ENCODE peak calls at places on chromosomes 5 and 9, in five cellular contexts. One of them, this sample, is unnamed.

GRCh38 chr9:104091708-104092107 is 2.4 kb upstream of the SMC2 start:
- DNase-seq in GM12878: no peak
- DNase-seq in GM23338: peak
- DNase-seq in Panc1: no peak
- DNase-seq in A549: peak
- DNase-seq in this sample: no peak

GRCh38 chr5:80181618-80182211 is 74.1 kb downstream of the SERINC5 start:
- DNase-seq in Panc1: no peak
- DNase-seq in A549: peak
- DNase-seq in GM12878: no peak
- DNase-seq in GM23338: no peak
- DNase-seq in this sample: peak

GRCh38 chr9:26219961-26220360 is 541.7 kb upstream of the TUSC1 start:
- DNase-seq in GM23338: peak
- DNase-seq in A549: no peak
- DNase-seq in GM12878: no peak
- DNase-seq in Panc1: no peak
- DNase-seq in this sample: no peak

GRCh38 chr9:126704157-126704941 is 90.6 kb downstream of the LMX1B start:
- DNase-seq in Panc1: no peak
- DNase-seq in A549: peak
- DNase-seq in GM23338: no peak
- DNase-seq in GM12878: no peak
- DNase-seq in this sample: peak

GRCh38 chr5:93018461-93018860 is 562.6 kb downstream of the NR2F1-AS1 start:
- DNase-seq in GM12878: no peak
- DNase-seq in GM23338: no peak
- DNase-seq in A549: no peak
- DNase-seq in Panc1: no peak
- DNase-seq in this sample: no peak

GRCh38 chr9:131119600-131119999 is 5.8 kb upstream of the NUP214 start:
- DNase-seq in Panc1: no peak
- DNase-seq in GM12878: no peak
- DNase-seq in GM23338: no peak
- DNase-seq in A549: no peak
- DNase-seq in this sample: no peak

GRCh38 chr5:55966284-55966683 is 28.5 kb downstream of the IL6ST start:
- DNase-seq in A549: no peak
- DNase-seq in Panc1: no peak
- DNase-seq in GM23338: no peak
- DNase-seq in GM12878: no peak
- DNase-seq in this sample: no peak

GRCh38 chr5:54895816-54896341 is 89.5 kb downstream of the ESM1 start:
- DNase-seq in GM12878: no peak
- DNase-seq in A549: peak
- DNase-seq in Panc1: no peak
- DNase-seq in GM23338: peak
- DNase-seq in this sample: peak

GRCh38 chr5:108079754-108080153 is 302.1 kb downstream of the FBXL17 start:
- DNase-seq in GM12878: no peak
- DNase-seq in Panc1: no peak
- DNase-seq in GM23338: no peak
- DNase-seq in A549: no peak
- DNase-seq in this sample: no peak

GRCh38 chr5:160291467-160291866 is 20.9 kb downstream of the CCNJL start:
- DNase-seq in GM23338: no peak
- DNase-seq in A549: no peak
- DNase-seq in GM12878: no peak
- DNase-seq in Panc1: no peak
- DNase-seq in this sample: no peak

GRCh38 chr9:137590469-137591383 is at the start of gene ZMYND19:
- DNase-seq in A549: peak
- DNase-seq in GM12878: peak
- DNase-seq in GM23338: peak
- DNase-seq in Panc1: no peak
- DNase-seq in this sample: peak

GRCh38 chr5:168706655-168707069 is 127.5 kb upstream of the PANK3 start:
- DNase-seq in Panc1: peak
- DNase-seq in GM12878: no peak
- DNase-seq in A549: peak
- DNase-seq in GM23338: peak
- DNase-seq in this sample: peak

GRCh38 chr9:112325600-112325999 is 7.8 kb downstream of the PTBP3 start:
- DNase-seq in A549: no peak
- DNase-seq in Panc1: no peak
- DNase-seq in GM23338: no peak
- DNase-seq in GM12878: no peak
- DNase-seq in this sample: no peak

GRCh38 chr9:77846957-77847574 is 184.5 kb downstream of the GNAQ start:
- DNase-seq in A549: no peak
- DNase-seq in GM12878: no peak
- DNase-seq in Panc1: no peak
- DNase-seq in GM23338: no peak
- DNase-seq in this sample: no peak

GRCh38 chr5:152514827-152515397 is 109.8 kb upstream of the NMUR2 start:
- DNase-seq in GM23338: peak
- DNase-seq in GM12878: no peak
- DNase-seq in A549: peak
- DNase-seq in Panc1: no peak
- DNase-seq in this sample: peak

GRCh38 chr9:117772960-117773359 is 68.8 kb downstream of the TLR4 start:
- DNase-seq in GM12878: no peak
- DNase-seq in Panc1: no peak
- DNase-seq in GM23338: no peak
- DNase-seq in A549: no peak
- DNase-seq in this sample: no peak

GRCh38 chr9:129568560-129569505 is 52.1 kb downstream of the C9orf50 start:
- DNase-seq in Panc1: no peak
- DNase-seq in A549: peak
- DNase-seq in GM23338: peak
- DNase-seq in GM12878: no peak
- DNase-seq in this sample: no peak

GRCh38 chr5:93886917-93887361 is 145.5 kb upstream of the POU5F2 start:
- DNase-seq in GM23338: no peak
- DNase-seq in A549: no peak
- DNase-seq in Panc1: no peak
- DNase-seq in GM12878: no peak
- DNase-seq in this sample: no peak

GRCh38 chr5:153818626-153819025 is 220.1 kb downstream of the FAM114A2 start:
- DNase-seq in Panc1: no peak
- DNase-seq in GM23338: no peak
- DNase-seq in GM12878: no peak
- DNase-seq in A549: no peak
- DNase-seq in this sample: no peak

GRCh38 chr9:131148966-131149677 is 23.7 kb downstream of the NUP214 start:
- DNase-seq in GM12878: no peak
- DNase-seq in Panc1: no peak
- DNase-seq in GM23338: peak
- DNase-seq in A549: no peak
- DNase-seq in this sample: no peak

GRCh38 chr9:31394040-31394473 is 990.4 kb upstream of the ACO1 start:
- DNase-seq in Panc1: no peak
- DNase-seq in A549: no peak
- DNase-seq in GM12878: no peak
- DNase-seq in GM23338: no peak
- DNase-seq in this sample: no peak

DNA sequence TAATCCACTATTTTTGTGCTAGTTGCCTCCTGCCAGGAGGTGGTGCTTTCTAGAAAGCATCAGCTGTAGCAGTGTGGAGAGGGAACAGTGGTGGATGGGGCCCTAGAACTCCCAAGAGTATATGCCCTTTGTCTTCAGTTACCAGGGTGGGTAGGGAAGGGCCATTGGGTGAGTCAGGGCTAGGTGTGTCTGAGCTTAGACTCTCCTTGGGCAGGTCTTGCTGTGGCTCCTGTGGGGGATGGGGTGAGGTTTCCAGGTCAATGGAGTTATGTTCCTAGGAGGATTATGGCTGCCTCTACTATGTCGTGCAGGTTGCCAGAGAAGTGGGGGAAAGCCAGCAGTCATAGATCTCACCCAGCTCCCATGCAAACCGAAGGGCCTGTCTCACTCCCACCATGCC is 11.3 kb upstream of the ADAMTS12 start:
- DNase-seq in GM12878: no peak
- DNase-seq in A549: no peak
- DNase-seq in Panc1: no peak
- DNase-seq in GM23338: no peak
- DNase-seq in this sample: no peak
- TF ChIP-seq REST in GM12878: no peak
- TF ChIP-seq REST in A549: no peak
- TF ChIP-seq REST in Panc1: no peak
- TF ChIP-seq REST in GM23338: no peak
- TF ChIP-seq REST in this sample: no peak

DNA sequence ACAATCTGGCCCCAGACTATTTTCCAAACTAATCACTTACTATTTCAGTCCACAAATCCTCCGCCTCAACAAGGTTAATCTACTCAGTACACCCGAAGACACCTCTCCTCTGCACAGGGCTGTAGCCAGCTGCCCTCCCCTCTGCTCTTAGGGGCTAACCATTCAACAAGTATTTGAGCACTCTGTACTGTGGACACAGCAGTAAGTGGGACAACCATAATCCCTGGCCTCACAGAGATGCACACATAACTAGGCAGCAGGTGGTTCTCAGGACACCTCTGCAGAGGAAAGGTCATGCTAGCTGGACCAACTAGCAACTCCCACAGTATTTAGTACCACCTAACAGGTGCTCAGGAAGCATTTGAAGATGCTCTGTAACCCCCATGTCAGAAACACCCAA is 5.5 kb downstream of the CAMSAP1 start:
- DNase-seq in A549: no peak
- DNase-seq in GM12878: no peak
- DNase-seq in Panc1: no peak
- DNase-seq in GM23338: no peak
- DNase-seq in this sample: no peak
- TF ChIP-seq REST in A549: no peak
- TF ChIP-seq REST in GM12878: no peak
- TF ChIP-seq REST in Panc1: no peak
- TF ChIP-seq REST in GM23338: no peak
- TF ChIP-seq REST in this sample: no peak

DNA sequence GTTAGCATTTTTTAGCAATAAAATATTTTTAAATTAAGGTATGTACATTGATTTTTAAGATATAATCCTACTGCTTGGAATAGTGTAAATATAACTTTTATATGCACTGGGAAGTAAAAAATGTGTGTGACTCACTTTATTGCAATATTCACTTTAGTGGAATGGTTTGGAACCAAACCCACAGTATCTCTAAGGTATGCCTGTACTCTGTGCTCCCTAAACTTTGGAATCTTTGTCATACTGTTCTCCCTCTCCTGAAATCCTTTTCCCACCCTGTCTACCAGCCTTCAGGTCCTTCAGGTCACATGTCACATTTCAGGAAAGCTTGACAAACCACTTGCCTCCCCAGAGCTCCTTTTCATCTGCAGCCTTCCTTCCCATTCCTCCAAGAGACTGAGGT is 308.7 kb downstream of the SPOCK1 start:
- DNase-seq in A549: no peak
- DNase-seq in GM23338: no peak
- DNase-seq in GM12878: no peak
- DNase-seq in Panc1: no peak
- DNase-seq in this sample: no peak
- TF ChIP-seq REST in A549: no peak
- TF ChIP-seq REST in GM23338: no peak
- TF ChIP-seq REST in GM12878: no peak
- TF ChIP-seq REST in Panc1: no peak
- TF ChIP-seq REST in this sample: no peak

DNA sequence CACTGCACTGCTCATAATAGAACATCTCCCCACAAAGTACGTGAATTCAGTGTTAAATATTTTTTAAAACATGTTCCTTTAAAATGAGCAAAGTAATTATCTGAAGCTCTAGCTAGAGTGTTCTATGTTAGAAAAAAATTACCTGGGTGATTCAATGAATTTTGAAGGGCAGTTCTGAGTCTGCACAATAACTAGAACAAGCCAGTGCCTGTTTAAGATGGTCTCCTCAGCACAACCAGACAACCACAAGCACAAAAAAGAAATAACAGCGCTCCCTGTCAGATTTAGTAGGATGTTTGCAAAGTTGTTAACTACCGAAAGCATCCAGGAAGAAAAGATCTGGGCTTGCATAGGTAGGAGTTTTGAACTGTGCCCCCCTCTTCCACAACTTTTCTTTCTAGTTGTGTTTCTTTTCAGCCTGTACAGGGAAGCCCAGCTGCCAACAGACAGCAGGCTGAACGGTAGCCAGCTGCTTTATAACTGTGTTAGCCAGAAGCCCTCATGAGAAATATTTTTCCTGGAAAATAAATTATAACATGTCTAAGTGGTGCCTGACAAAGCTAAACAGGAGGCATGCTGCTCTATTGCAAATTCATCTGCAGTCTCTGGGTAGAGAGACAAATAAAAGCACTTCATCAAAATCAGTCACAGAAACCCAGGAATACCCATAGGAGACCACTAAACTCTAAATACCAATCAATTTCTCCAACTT is 1027.0 kb downstream of the MAT2B start:
- DNase-seq in GM12878: no peak
- DNase-seq in A549: no peak
- DNase-seq in GM23338: no peak
- DNase-seq in Panc1: no peak
- DNase-seq in this sample: no peak
- TF ChIP-seq REST in GM12878: no peak
- TF ChIP-seq REST in A549: no peak
- TF ChIP-seq REST in GM23338: no peak
- TF ChIP-seq REST in Panc1: no peak
- TF ChIP-seq REST in this sample: no peak

DNA sequence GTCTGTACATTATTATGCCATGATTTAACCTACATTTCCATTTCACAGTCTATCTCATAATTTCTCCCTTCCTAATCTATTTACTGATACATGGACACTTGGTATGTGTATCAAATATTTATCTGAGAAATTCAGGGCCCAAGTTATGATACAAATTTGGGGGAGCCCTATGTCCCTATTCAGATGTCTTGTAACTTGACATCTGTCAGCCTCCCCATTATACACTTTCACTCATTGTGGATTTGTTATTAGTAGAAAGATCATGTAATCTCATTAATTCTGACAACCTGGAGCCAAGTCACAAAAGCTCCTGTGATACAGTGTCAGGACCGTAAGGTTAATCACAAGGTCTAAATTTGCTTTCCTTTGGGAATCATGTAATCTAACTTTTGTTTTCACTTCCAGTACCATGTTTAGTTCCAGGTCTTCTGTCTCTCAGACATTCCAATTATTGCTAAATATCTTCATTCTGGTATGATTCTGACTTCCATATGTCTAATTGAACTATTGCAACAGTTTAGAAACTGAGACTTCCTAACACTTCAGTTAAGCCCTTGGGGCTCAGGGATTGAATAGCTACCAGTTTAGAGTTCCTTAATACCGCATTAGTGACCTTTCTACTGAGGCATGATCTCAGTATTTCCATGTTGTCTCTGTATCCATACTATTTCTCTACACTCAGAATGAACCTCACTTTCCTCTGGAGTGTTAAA is 182.9 kb upstream of the NUDT12 start:
- DNase-seq in GM23338: no peak
- DNase-seq in GM12878: no peak
- DNase-seq in A549: no peak
- DNase-seq in Panc1: no peak
- DNase-seq in this sample: no peak
- TF ChIP-seq REST in GM23338: no peak
- TF ChIP-seq REST in GM12878: no peak
- TF ChIP-seq REST in A549: no peak
- TF ChIP-seq REST in Panc1: no peak
- TF ChIP-seq REST in this sample: no peak

This sample was measured in HCT116.